ENCODE peak calls at places on chromosomes 12 and 14, in nine cellular contexts. T is heart left ventricle, J is right lobe of liver, S is HCT116, O is esophagus squamous epithelium, M is spleen, P is gastrocnemius medialis, C is body of pancreas, U is esophagus muscularis mucosa. G is an unnamed sample.

GRCh38 chr14:58960945-58961731 is 227.3 kb upstream of the DAAM1 start:
- DNase-seq in T (peak; percentile 41), S (no peak), C (no peak), M (no peak), U (no peak), O (no peak), J (no peak), P (no peak), G (no peak)

GRCh38 chr12:107144990-107145389 is 51.6 kb upstream of the CRY1 start:
- DNase-seq in T (no peak), U (no peak), O (no peak), C (no peak), M (no peak), S (no peak), J (no peak), P (no peak), G (no peak)

GRCh38 chr14:24891987-24892729 is 157.8 kb downstream of the STXBP6 start:
- DNase-seq in P (no peak), O (no peak), U (no peak), J (no peak), C (no peak), T (no peak), S (no peak), M (no peak), G (no peak)

GRCh38 chr14:89249296-89249565 is 167.8 kb downstream of the FOXN3 start:
- DNase-seq in J (no peak), M (no peak), P (no peak), U (no peak), O (no peak), C (no peak), S (no peak), T (no peak), G (no peak)

GRCh38 chr12:32605326-32606095 is 73.6 kb upstream of the DNM1L start:
- DNase-seq in U (no peak), O (no peak), M (no peak), P (no peak), T (no peak), J (no peak), S (no peak), C (no peak), G (no peak)

GRCh38 chr12:20434993-20435392 is 66.7 kb downstream of the PDE3A start:
- DNase-seq in J (no peak), U (no peak), M (no peak), O (no peak), P (no peak), T (no peak), C (no peak), S (no peak), G (no peak)

GRCh38 chr12:108337235-108338223 is 1.6 kb downstream of the CMKLR1 start:
- DNase-seq in U (no peak), M (peak; percentile 23), T (no peak), J (no peak), P (no peak), S (peak; percentile 21), O (no peak), C (no peak), G (peak; percentile 91)

GRCh38 chr14:32702571-32702970 is 236.1 kb upstream of the NPAS3 start:
- DNase-seq in C (no peak), U (no peak), M (no peak), J (no peak), O (no peak), T (peak; percentile 42), P (no peak), S (no peak), G (no peak)

GRCh38 chr14:33098016-33098415 is 159.3 kb downstream of the NPAS3 start:
- DNase-seq in S (no peak), U (no peak), J (no peak), C (no peak), M (no peak), T (no peak), O (no peak), P (no peak), G (no peak)

GRCh38 chr12:118290130-118290529 is 82.6 kb downstream of the TAOK3 start:
- DNase-seq in T (no peak), J (no peak), M (no peak), U (no peak), O (no peak), P (no peak), C (no peak), S (no peak), G (no peak)

GRCh38 chr14:101456246-101457159 is 104.8 kb upstream of the DIO3 start:
- DNase-seq in S (no peak), O (no peak), C (no peak), M (peak; percentile 31), J (no peak), P (no peak), U (no peak), T (no peak), G (no peak)

GRCh38 chr14:104367811-104368750 is 211.5 kb upstream of the C14orf180 start:
- DNase-seq in M (no peak), U (no peak), O (no peak), T (no peak), C (no peak), J (no peak), P (no peak), S (no peak), G (no peak)

GRCh38 chr14:59925797-59926196 is 5.9 kb downstream of the LRRC9 start:
- DNase-seq in M (no peak), T (no peak), J (no peak), O (no peak), P (no peak), C (no peak), U (no peak), S (no peak), G (no peak)

GRCh38 chr12:49026101-49026500 is 7.5 kb upstream of the PRKAG1 start:
- DNase-seq in C (no peak), P (no peak), M (no peak), J (no peak), O (no peak), T (no peak), U (no peak), S (no peak), G (no peak)

GRCh38 chr12:49027846-49028245 is 9.3 kb upstream of the PRKAG1 start:
- DNase-seq in M (no peak), T (no peak), J (no peak), U (no peak), P (no peak), C (no peak), S (no peak), O (no peak), G (no peak)

GRCh38 chr12:49028666-49029275 is 10.2 kb upstream of the PRKAG1 start:
- DNase-seq in C (no peak), O (no peak), T (no peak), U (no peak), S (no peak), P (no peak), M (no peak), J (no peak), G (no peak)

GRCh38 chr12:49025463-49025862 is 6.9 kb upstream of the PRKAG1 start:
- DNase-seq in P (no peak), U (no peak), T (no peak), J (no peak), S (no peak), M (no peak), C (no peak), O (no peak), G (no peak)

DNA sequence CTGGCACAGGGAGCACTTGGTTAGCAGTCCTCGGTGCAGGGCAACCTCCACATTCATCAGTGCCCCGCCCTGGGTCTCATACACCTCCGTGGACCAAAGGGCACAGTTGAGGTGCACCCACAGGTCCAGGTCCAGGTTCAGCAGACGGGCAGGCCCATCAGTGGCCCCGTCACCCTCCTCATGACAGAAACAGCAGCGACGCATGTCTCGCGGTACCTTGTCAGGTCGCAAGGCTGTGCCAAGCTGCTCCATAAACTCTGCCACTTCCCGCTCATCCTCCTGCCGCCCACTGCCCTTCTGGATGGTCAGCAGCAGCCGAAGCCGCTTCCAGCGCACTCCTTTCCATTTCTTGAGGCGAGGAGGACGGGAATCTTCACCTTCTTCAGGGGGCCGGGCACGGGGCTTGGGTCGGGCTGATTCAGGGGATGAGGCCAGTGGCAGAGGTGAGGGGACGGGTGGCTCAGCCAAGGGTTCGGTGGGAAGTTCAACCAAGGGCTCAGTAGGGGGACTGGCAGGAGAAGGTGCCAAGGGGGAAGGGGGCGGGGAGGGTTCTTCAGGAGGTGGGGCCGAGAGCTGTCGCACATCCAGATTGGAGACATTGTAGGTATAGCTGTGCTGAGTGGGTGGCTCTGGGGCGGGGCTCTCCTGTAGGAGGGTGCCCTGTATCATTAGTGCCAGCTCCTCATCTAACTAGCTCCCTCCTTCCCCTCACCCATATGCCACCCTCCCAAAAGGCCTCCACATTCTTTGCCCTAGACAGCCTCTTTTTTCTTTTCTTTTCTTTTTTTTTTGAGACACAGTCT is 8.3 kb upstream of the PRKAG1 start:
- DNase-seq in M (no peak), U (no peak), P (no peak), C (no peak), S (no peak), T (no peak), J (no peak), O (no peak), G (no peak)
- TF ChIP-seq POLR2A in M (no peak), U (no peak), P (no peak), C (no peak), S (no peak), T (no peak), J (no peak), O (no peak), G (no peak)

GRCh38 chr12:71426030-71426570 is 13.5 kb upstream of the LGR5 start:
- DNase-seq in U (no peak), O (no peak), C (no peak), S (no peak), M (no peak), J (no peak), T (no peak), P (no peak), G (no peak)
- TF ChIP-seq POLR2A in U (no peak), O (no peak), C (no peak), S (no peak), M (no peak), J (no peak), T (no peak), P (no peak), G (no peak)

GRCh38 chr12:27243804-27244679 is at the start of gene STK38L:
- DNase-seq in U (peak; percentile 99), M (peak; percentile 100), P (peak; percentile 79), S (peak; percentile 96), T (peak; percentile 99), C (peak; percentile 98), J (peak; percentile 99), O (peak; percentile 82), G (peak; percentile 95)
- TF ChIP-seq POLR2A in U (peak; percentile 92), M (peak; percentile 86), P (peak; percentile 88), S (peak; percentile 88), T (peak; percentile 98), C (peak; percentile 92), J (peak; percentile 97), O (no peak), G (peak; percentile 92)

DNA sequence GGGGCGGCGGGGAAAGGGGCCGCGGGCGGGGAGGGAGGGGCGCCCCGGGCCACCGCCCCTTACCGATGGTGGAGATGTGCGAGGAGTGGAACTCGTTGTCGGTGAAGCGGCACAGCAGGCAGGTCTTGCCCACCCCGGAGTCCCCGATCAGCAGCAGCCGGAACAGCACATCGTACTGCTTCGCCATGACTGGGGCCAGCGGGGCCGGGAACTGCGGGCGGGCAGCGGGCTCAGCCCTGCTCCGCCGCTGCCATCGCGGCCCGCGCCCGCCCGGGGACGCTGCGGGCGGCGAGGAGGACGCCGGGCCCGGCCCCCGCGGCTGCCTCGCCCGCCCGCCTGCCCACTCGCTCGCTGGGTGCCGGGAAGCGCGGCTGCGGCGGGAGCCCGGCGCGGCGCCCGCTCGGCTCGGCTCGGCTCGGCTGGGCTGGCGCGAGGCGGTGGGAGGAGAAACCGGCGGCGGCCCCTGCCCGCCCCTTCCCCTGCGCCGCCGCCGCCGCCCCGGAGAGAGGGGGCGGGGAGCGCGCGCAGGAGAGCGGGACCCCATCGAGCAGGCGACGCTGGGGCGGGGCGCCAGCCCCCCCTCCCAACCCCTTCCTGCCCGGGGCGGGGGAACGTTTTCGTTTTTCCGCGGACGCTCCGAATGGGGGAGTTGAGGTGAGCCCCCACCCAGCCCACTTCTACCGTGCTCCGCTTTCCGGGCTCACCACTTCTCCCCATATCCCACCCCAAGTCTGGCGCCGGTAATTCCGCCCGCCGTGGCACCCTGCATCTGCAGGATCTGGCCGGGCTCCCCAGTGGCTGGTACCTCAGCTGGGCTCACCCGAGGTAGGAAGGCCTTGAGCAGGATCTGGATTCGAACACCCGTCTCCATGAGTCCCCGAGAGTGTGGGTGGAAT is at the start of gene RAB15:
- DNase-seq in U (no peak), J (no peak), S (no peak), O (no peak), C (peak; percentile 32), P (no peak), T (peak; percentile 55), M (peak; percentile 86), G (peak; percentile 30)
- TF ChIP-seq POLR2A in U (no peak), J (no peak), S (no peak), O (no peak), C (no peak), P (no peak), T (no peak), M (no peak), G (no peak)